ENCODE peak calls at places on chromosomes 1 and 21, in seven cellular contexts. Y, X, C, E, N, Z and J are unnamed samples.

GRCh38 chr1:177824508-177824982 is 145.3 kb downstream of the SEC16B start:
- DNase-seq in Y (no peak), N (no peak), E (no peak), X (no peak), Z (no peak), C (no peak), J (no peak)

GRCh38 chr1:209382701-209383100 is 200.8 kb upstream of the CAMK1G start:
- DNase-seq in Z (no peak), E (no peak), X (no peak), Y (no peak), C (no peak), N (no peak), J (no peak)

GRCh38 chr1:201877877-201878339 is 10.8 kb upstream of the SHISA4 start:
- DNase-seq in C (no peak), Y (no peak), X (peak; percentile 57), Z (no peak), N (no peak), E (peak; percentile 46), J (no peak)

GRCh38 chr1:183881387-183882084 is 76.6 kb downstream of the RGL1 start:
- DNase-seq in E (no peak), X (peak; percentile 39), C (peak; percentile 59), Y (no peak), Z (no peak), N (no peak), J (peak; percentile 65)

GRCh38 chr1:94296018-94296417 is 58.6 kb upstream of the ARHGAP29 start:
- DNase-seq in X (no peak), Z (no peak), E (no peak), N (no peak), Y (no peak), C (no peak), J (no peak)

GRCh38 chr1:161864577-161864976 is 98.5 kb downstream of the ATF6 start:
- DNase-seq in E (no peak), X (peak; percentile 13), C (no peak), Y (no peak), N (no peak), Z (no peak), J (no peak)

GRCh38 chr1:77416692-77417450 is 135.1 kb downstream of the AK5 start:
- DNase-seq in X (peak; percentile 41), Z (no peak), E (peak; percentile 12), C (no peak), N (no peak), Y (no peak), J (no peak)

GRCh38 chr1:87706779-87707228 is 378.1 kb downstream of the LMO4 start:
- DNase-seq in Z (no peak), E (no peak), Y (no peak), N (no peak), X (no peak), C (no peak), J (no peak)

GRCh38 chr1:153944005-153944821 is 2.3 kb downstream of the DENND4B start:
- DNase-seq in Z (no peak), C (no peak), E (peak; percentile 56), X (no peak), Y (no peak), N (peak; percentile 77), J (no peak)

GRCh38 chr1:15345711-15346355 is 63.9 kb upstream of the EFHD2 start:
- DNase-seq in Y (peak; percentile 67), X (no peak), C (no peak), E (no peak), Z (peak; percentile 88), N (no peak), J (peak; percentile 72)

GRCh38 chr1:63799324-63799723 is 25.5 kb downstream of the ROR1 start:
- DNase-seq in Z (no peak), Y (no peak), E (no peak), C (no peak), N (no peak), X (no peak), J (no peak)

GRCh38 chr21:43976661-43977060 is 35.4 kb upstream of the TRAPPC10 start:
- DNase-seq in Z (no peak), N (peak; percentile 54), C (no peak), E (no peak), X (no peak), Y (no peak), J (peak; percentile 72)

GRCh38 chr1:246035060-246035531 is 472.0 kb downstream of the SMYD3 start:
- DNase-seq in E (peak; percentile 53), C (no peak), N (no peak), Z (no peak), Y (no peak), X (no peak), J (no peak)

GRCh38 chr1:54046671-54047383 is 6.2 kb downstream of the TMEM59 start:
- DNase-seq in E (no peak), C (no peak), N (no peak), X (no peak), Z (no peak), Y (no peak), J (no peak)

GRCh38 chr1:111882537-111882936 is 106.9 kb downstream of the KCND3 start:
- DNase-seq in Y (no peak), N (peak; percentile 40), Z (no peak), E (no peak), X (no peak), C (no peak), J (no peak)

DNA sequence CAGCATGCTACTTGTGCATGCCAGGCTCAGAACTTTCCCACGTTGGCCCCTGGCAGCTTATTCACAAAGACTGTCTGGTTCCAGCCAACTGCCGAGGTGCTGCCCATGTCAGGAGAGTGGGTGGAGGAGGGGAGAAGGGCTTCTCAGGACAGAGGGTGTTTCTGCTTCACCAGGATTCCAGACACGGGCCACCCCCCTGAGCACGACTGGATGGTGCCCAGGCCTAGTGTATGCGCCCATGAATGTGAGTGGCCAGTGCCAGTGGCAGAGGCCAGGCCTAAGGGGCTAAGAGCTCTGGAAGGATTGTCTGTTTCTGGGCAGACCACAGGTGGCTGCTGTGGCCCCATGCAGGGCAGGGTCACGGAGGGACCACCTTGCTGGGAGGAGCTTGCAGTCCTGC is 148.1 kb upstream of the COL6A1 start:
- DNase-seq in N (no peak), X (no peak), C (no peak), Z (peak; percentile 73), Y (no peak), E (no peak), J (no peak)
- H3K4me1 ChIP-seq in N (peaks cover 11% of the 10 kb centered on the region), X (no peaks in the 10 kb centered on the region), C (no peaks in the 10 kb centered on the region), Z (no peaks in the 10 kb centered on the region), Y (peaks cover 5% of the 10 kb centered on the region), E (peaks cover 58% of the 10 kb centered on the region), J (no peaks in the 10 kb centered on the region)

DNA sequence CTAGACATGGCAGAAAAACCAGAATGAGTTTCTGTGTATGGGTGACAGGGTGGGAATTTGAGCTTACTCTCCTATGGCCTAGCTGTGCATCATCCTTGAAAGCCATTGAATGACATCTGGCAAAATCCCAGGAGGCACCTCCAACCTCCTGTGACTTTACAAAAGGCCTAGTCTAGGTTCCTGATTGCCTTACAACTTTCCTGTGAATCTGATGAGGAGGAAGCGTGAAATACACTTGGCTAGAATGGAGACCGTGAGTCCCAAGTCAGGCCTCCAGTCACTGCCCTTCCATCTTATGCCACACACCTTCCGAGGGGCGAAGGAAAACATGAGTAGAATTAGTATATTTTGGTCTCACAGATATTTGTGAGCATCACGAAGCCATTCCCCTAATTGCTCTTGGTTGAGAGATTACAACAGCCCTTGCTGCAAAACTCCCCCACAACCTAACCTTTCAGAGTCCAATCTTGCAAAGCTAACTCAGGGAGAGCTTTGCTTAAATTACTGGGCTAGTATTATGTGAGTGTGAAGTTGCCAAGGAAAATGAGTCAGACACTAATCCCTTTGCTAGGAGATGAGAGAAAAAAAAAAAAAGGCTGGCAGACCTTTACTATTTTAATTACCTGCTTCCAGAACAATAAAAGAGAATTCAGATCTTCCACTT is 36.3 kb upstream of the PAXBP1 start:
- DNase-seq in C (no peak), Z (no peak), E (no peak), X (no peak), Y (peak; percentile 20), N (no peak), J (no peak)
- TF ChIP-seq EP300 in C (no peak), Z (no peak), E (no peak), X (no peak), Y (no peak), N (no peak), J (no peak)

GRCh38 chr21:31710586-31710985 is 21.3 kb downstream of the SCAF4 start:
- DNase-seq in C (no peak), Z (no peak), N (no peak), Y (no peak), X (no peak), E (no peak), J (no peak)

GRCh38 chr21:31707499-31707898 is 24.4 kb downstream of the SCAF4 start:
- DNase-seq in Y (no peak), N (no peak), E (no peak), X (no peak), Z (no peak), C (no peak), J (no peak)

GRCh38 chr21:31711745-31712144 is 20.2 kb downstream of the SCAF4 start:
- DNase-seq in Y (no peak), E (no peak), C (no peak), N (no peak), X (no peak), Z (no peak), J (no peak)

GRCh38 chr21:31711326-31711725 is 20.6 kb downstream of the SCAF4 start:
- DNase-seq in X (no peak), E (no peak), C (no peak), Y (no peak), N (no peak), Z (no peak), J (no peak)

GRCh38 chr21:31706562-31706961 is 25.4 kb downstream of the SCAF4 start:
- DNase-seq in X (no peak), E (no peak), N (no peak), C (no peak), Z (no peak), Y (no peak), J (no peak)
- H3K4me1 ChIP-seq in X (peaks cover 17% of the 10 kb centered on the region), E (no peaks in the 10 kb centered on the region), N (peaks cover 15% of the 10 kb centered on the region), C (peaks cover 3% of the 10 kb centered on the region), Z (peaks cover 24% of the 10 kb centered on the region), Y (peaks cover 28% of the 10 kb centered on the region), J (peaks cover 44% of the 10 kb centered on the region)

GRCh38 chr1:21291964-21292363 is 1.7 kb upstream of the ECE1 start:
- DNase-seq in Y (no peak), E (no peak), C (no peak), X (no peak), Z (no peak), N (no peak), J (no peak)

GRCh38 chr1:21294266-21295058 is 4.2 kb upstream of the ECE1 start:
- DNase-seq in Y (peak; percentile 80), X (no peak), N (no peak), Z (no peak), E (no peak), C (no peak), J (peak; percentile 71)

GRCh38 chr1:21293537-21294265 is 3.4 kb upstream of the ECE1 start:
- DNase-seq in Y (no peak), Z (no peak), E (no peak), C (no peak), N (no peak), X (no peak), J (no peak)

GRCh38 chr1:21292503-21292990 is 2.3 kb upstream of the ECE1 start:
- DNase-seq in E (no peak), X (no peak), N (no peak), Y (no peak), Z (no peak), C (no peak), J (no peak)

DNA sequence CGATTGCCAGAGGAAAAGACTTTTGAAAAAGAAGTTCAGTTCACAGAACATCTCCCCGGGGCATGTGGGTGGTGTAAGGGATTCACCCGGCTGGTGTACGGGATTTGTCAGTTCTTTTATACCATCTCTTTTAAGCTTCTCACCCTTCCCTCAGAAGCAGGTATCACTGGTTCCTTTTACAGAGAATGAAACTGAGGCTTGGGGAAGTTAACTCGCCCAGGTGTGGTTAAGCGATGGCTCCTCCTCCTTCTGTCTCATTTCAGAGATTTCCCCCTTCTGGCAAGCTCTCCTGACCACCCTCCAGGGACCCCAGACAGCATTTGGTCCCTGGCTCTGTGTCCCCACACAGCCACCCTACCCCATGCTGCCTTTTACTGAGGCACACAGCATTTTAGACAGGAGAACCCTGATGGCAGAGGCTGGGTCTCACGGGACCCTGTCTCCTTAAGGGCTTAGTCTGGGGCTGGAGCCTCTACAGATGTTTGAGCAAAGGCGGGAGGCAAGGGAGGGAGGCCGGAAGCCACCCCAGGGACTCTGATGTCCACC is 2.8 kb upstream of the ECE1 start:
- DNase-seq in Z (no peak), C (no peak), Y (no peak), X (no peak), E (no peak), N (no peak), J (no peak)
- TF ChIP-seq EP300 in Z (no peak), C (no peak), Y (no peak), X (no peak), E (no peak), N (no peak), J (no peak)